ENCODE peak calls at places on chromosomes 11 and 22, in eight cellular contexts. J is T-helper 1 cell; N is NCI-H510A; G is T-helper 2 cell; I is skeletal muscle cell; P is stimulated activated naive CD8-positive, alpha-beta T cell treated with anti-CD3 and anti-CD28 coated beads, Interleukin-15, amount 100 ng/mL, for 72 hours; D is activated CD8-positive, alpha-beta memory T cell treated with anti-CD3 and anti-CD28 coated beads, Interleukin-2, amount 50 U/mL, for 48 hours; M is Kasumi-1. B is an unnamed sample.

GRCh38 chr11:75592699-75593098 is 30.6 kb downstream of the SERPINH1 start:
- DNase-seq in J (no peak), N (peak; percentile 89), G (no peak), I (no peak), P (no peak), D (no peak), M (no peak), B (no peak)

GRCh38 chr22:30887418-30887817 is 81.2 kb downstream of the MORC2 start:
- DNase-seq in J (no peak), N (no peak), G (no peak), I (no peak), P (no peak), D (no peak), M (no peak), B (no peak)

GRCh38 chr11:72720047-72720446 is 32.2 kb downstream of the ARAP1 start:
- DNase-seq in J (no peak), N (no peak), G (no peak), I (no peak), P (no peak), D (no peak), M (peak; percentile 29), B (no peak)

GRCh38 chr11:94933225-94934130 is 39.9 kb downstream of the CWC15 start:
- DNase-seq in J (no peak), N (no peak), G (no peak), I (peak; percentile 86), P (no peak), D (no peak), M (no peak), B (peak; percentile 92)

GRCh38 chr22:21761086-21761485 is 25.5 kb upstream of the YPEL1 start:
- DNase-seq in J (no peak), N (no peak), G (peak; percentile 92), I (no peak), P (peak; percentile 57), D (no peak), M (no peak), B (peak; percentile 66)

GRCh38 chr11:693415-693831 is 1.6 kb downstream of the DEAF1 start:
- DNase-seq in J (no peak), N (no peak), G (no peak), I (no peak), P (no peak), D (peak; percentile 55), M (peak; percentile 41), B (no peak)

GRCh38 chr22:42601879-42602465 is 12.7 kb downstream of the POLDIP3 start:
- DNase-seq in J (no peak), N (no peak), G (no peak), I (no peak), P (no peak), D (no peak), M (no peak), B (no peak)

GRCh38 chr11:86288776-86289507 is 13.1 kb upstream of the HIKESHI start:
- DNase-seq in J (no peak), N (no peak), G (peak; percentile 78), I (no peak), P (peak; percentile 41), D (peak; percentile 70), M (no peak), B (no peak)

GRCh38 chr11:24356501-24356900 is 140.4 kb upstream of the LUZP2 start:
- DNase-seq in J (no peak), N (no peak), G (no peak), I (peak; percentile 8), P (no peak), D (no peak), M (no peak), B (no peak)

GRCh38 chr22:39434243-39434653 is 22.6 kb upstream of the MGAT3 start:
- DNase-seq in J (no peak), N (no peak), G (no peak), I (no peak), P (no peak), D (no peak), M (no peak), B (no peak)

GRCh38 chr11:36564376-36565032 is 3.3 kb upstream of the RAG1 start:
- DNase-seq in J (no peak), N (no peak), G (peak; percentile 60), I (peak; percentile 13), P (peak; percentile 28), D (no peak), M (peak; percentile 71), B (peak; percentile 11)

GRCh38 chr22:35540600-35541253 is at the start of gene RASD2:
- DNase-seq in J (no peak), N (no peak), G (peak; percentile 50), I (no peak), P (peak; percentile 30), D (peak; percentile 68), M (no peak), B (no peak)

GRCh38 chr11:107778839-107779517 is 67.1 kb upstream of the SLN start:
- DNase-seq in J (no peak), N (no peak), G (no peak), I (no peak), P (no peak), D (no peak), M (no peak), B (no peak)

GRCh38 chr22:19663821-19664325 is 50.4 kb upstream of the SEPTIN5 start:
- DNase-seq in J (no peak), N (peak; percentile 20), G (no peak), I (peak; percentile 69), P (no peak), D (no peak), M (no peak), B (no peak)

GRCh38 chr11:75031224-75031753 is 42.6 kb downstream of the NEU3 start:
- DNase-seq in J (no peak), N (no peak), G (no peak), I (peak; percentile 56), P (no peak), D (no peak), M (no peak), B (peak; percentile 79)

GRCh38 chr22:47356433-47357011 is 594.1 kb downstream of the TBC1D22A start:
- DNase-seq in J (no peak), N (no peak), G (no peak), I (no peak), P (no peak), D (no peak), M (no peak), B (no peak)

GRCh38 chr11:95108159-95108611 is 18.5 kb downstream of the ENDOD1 start:
- DNase-seq in J (no peak), N (no peak), G (no peak), I (peak; percentile 75), P (no peak), D (no peak), M (peak; percentile 45), B (no peak)

B was measured in AG04450.